ENCODE peak calls at places on chromosomes 13 and 19, in eight cellular contexts. D is gastrocnemius medialis, E is neuronal stem cell, M is uterus, A is GM12864, X is cardiac muscle cell, G is stomach, T is esophagus muscularis mucosa. C is an unnamed sample.

GRCh38 chr13:73399347-73400216 is 340.8 kb downstream of the KLF5 start:
- DNase-seq in D (no peak), E (no peak), M (no peak), A (no peak), X (no peak), G (peak; percentile 68), T (no peak), C (peak; percentile 87)

GRCh38 chr19:5032101-5032967 is 63.4 kb downstream of the KDM4B start:
- DNase-seq in D (no peak), E (no peak), M (no peak), A (no peak), X (no peak), G (no peak), T (no peak), C (no peak)

GRCh38 chr13:51895906-51896888 is 34.4 kb downstream of the CCDC70 start:
- DNase-seq in D (no peak), E (peak; percentile 26), M (no peak), A (peak; percentile 8), X (peak; percentile 77), G (peak; percentile 67), T (no peak), C (peak; percentile 57)

GRCh38 chr13:94192576-94192975 is 286.9 kb downstream of the DCT start:
- DNase-seq in D (no peak), E (peak; percentile 29), M (no peak), A (no peak), X (peak; percentile 42), G (no peak), T (no peak), C (peak; percentile 46)

GRCh38 chr13:47628666-47629065 is 372.4 kb downstream of the SUCLA2 start:
- DNase-seq in D (no peak), E (no peak), M (no peak), A (no peak), X (no peak), G (no peak), T (no peak), C (no peak)

GRCh38 chr19:30371157-30371845 is 883 bp upstream of the ZNF536 start:
- DNase-seq in D (no peak), E (no peak), M (no peak), A (no peak), X (no peak), G (peak; percentile 3), T (no peak), C (no peak)

GRCh38 chr13:66139701-66140100 is 1090.4 kb downstream of the PCDH9 start:
- DNase-seq in D (no peak), E (no peak), M (no peak), A (no peak), X (no peak), G (no peak), T (no peak), C (no peak)

GRCh38 chr13:41354416-41354815 is 43.3 kb downstream of the NAA16 start:
- DNase-seq in D (no peak), E (no peak), M (no peak), A (no peak), X (no peak), G (no peak), T (no peak), C (no peak)

GRCh38 chr19:55590621-55591020 is 8.7 kb downstream of the FIZ1 start:
- DNase-seq in D (no peak), E (no peak), M (no peak), A (no peak), X (peak; percentile 9), G (no peak), T (no peak), C (peak; percentile 51)

GRCh38 chr19:46180701-46181385 is 32.8 kb downstream of the IGFL2 start:
- DNase-seq in D (no peak), E (no peak), M (no peak), A (no peak), X (no peak), G (no peak), T (no peak), C (peak; percentile 49)
- H3K4me3 ChIP-seq in D (no peak overlapping the region), E (no peak overlapping the region), M (no peak overlapping the region), A (no peak overlapping the region), X (no peak overlapping the region), G (no peak overlapping the region), T (no peak overlapping the region), C (no peak overlapping the region)

DNA sequence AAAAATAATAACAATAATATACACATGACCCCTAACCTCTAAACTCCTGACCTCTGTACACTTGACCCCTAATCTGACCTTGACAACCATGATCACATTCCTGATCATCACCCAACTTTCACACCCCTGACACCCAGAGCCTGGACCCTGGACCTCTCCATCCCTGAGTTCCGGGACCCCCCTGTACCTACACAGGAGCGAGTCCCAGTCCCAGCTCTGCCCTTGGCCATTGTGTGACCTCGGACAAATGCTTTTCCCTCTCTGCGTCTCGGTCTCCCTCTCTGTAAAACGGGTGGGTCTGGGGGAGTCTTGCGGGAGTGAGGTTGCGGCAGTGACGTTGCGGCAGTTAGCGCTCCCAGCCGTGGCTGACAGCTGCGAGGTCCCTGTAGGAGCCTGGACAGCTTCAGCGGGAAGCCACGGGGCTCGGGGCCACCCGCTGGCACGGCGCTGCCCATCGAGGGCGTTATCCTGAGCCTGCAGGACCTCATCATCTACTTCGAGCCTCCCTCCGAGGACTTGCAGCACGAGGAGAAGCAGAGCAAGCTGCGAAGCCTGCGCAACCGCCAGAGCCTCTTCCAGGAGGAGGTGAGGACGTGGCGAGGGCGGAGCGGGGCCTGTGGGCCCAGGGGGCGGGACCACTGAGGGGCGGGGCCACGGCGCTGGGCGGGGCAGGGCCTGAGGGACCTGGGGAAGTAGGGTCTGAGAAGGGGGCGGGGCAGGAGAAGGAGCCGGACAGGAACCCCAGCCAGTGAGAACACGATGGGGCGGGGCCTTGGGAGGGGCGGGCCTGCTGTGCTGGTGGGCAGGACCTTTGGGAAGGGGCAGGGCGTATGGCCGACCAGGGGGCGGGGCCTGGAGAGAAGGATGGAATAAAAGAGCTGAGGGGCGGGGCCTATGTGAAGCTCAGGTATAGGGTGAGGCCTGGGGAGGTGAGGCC is 19.2 kb downstream of the RYR1 start:
- DNase-seq in D (peak; percentile 87), E (no peak), M (no peak), A (no peak), X (no peak), G (no peak), T (no peak), C (peak; percentile 21)
- H3K4me3 ChIP-seq in D (no peak overlapping the region), E (no peak overlapping the region), M (no peak overlapping the region), A (no peak overlapping the region), X (no peak overlapping the region), G (no peak overlapping the region), T (no peak overlapping the region), C (no peak overlapping the region)

GRCh38 chr19:2050349-2050990 is 574 bp downstream of the MKNK2 start:
- DNase-seq in D (peak; percentile 17), E (no peak), M (no peak), A (no peak), X (no peak), G (no peak), T (no peak), C (no peak)
- H3K4me3 ChIP-seq in D (peak overlapping the region; percentile 82), E (peak overlapping the region; percentile 98), M (peak overlapping the region; percentile 96), A (peak overlapping the region; percentile 97), X (peak overlapping the region; percentile 89), G (peak overlapping the region; percentile 98), T (peak overlapping the region; percentile 87), C (peak overlapping the region; percentile 99)

DNA sequence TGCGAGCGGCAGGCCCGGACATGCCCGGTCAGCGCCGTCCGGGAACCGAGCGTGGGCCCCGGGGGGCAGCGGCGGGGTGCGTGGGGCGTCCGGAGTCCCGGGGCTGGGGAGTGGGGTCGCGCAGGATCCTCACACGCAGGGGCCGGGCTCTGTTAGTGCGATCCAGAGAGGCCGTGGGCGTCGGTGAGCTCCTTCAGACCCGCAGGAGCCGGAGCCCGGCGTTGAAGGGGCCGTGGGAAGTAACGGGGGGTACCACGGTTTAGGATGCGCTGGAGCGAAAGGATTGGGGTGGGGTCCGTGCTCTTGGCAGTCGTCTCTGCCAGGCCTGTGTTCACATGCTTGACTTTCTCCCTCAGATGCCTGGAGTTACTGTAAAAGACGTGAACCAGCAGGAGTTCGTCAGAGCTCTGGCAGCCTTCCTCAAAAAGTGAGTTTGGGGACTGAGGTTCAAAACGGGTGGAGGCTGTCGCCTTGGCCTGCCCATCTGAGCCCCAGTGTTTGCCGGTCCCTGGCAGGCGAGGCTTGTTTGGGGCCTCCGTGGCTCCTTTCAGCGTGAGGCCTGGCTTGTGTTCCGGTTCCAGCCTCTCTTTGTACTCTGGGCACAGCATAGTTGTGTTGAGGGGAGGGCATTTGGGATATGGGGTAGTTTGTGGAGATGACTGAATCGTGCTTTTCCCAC is 503 bp downstream of the RPS19 start:
- DNase-seq in D (no peak), E (no peak), M (no peak), A (no peak), X (peak; percentile 31), G (no peak), T (no peak), C (no peak)
- H3K4me3 ChIP-seq in D (peak overlapping the region; percentile 93), E (peak overlapping the region; percentile 95), M (peak overlapping the region; percentile 77), A (peak overlapping the region; percentile 68), X (peak overlapping the region; percentile 76), G (peak overlapping the region; percentile 78), T (peak overlapping the region; percentile 89), C (peak overlapping the region; percentile 80)

DNA sequence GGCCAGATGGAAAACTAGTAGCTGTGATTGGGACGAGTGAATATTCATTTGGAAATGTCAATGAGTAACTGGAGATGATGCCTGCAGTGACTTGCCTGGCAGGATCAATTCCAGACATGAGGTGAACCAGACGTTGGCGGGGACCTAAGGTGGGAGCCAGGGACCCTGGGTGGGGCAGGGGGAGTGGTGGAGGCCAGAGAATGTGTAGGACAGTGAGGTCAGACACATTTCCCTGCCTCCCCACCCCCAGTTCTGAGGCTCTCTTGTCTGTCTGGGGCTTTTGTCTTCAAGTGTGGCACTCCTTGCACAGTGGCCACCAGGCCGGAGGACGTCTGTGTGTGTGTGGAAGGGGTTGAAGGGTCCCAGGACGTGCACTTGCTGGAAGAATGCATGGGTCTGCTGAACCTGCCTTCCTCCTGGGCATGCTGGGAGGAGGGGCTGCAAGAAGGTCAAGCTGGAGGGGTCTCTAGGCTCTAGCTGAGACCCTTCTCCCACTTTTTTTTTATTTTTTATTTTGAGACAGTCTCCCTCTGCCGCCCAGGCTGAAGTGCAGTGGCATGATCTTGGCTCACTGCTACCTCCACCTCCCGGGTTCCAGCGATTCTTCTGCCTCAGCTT is 51.6 kb downstream of the CHST8 start:
- DNase-seq in D (no peak), E (no peak), M (no peak), A (no peak), X (no peak), G (peak; percentile 11), T (no peak), C (no peak)
- H3K4me3 ChIP-seq in D (no peak overlapping the region), E (peak overlapping the region; percentile 32), M (no peak overlapping the region), A (no peak overlapping the region), X (no peak overlapping the region), G (no peak overlapping the region), T (no peak overlapping the region), C (no peak overlapping the region)

GRCh38 chr13:110420626-110421025 is 113.5 kb downstream of the COL4A2 start:
- DNase-seq in D (no peak), E (no peak), M (no peak), A (no peak), X (no peak), G (no peak), T (no peak), C (no peak)
- H3K4me3 ChIP-seq in D (no peak overlapping the region), E (no peak overlapping the region), M (no peak overlapping the region), A (no peak overlapping the region), X (no peak overlapping the region), G (no peak overlapping the region), T (no peak overlapping the region), C (no peak overlapping the region)

GRCh38 chr19:589693-590395 is at the start of gene HCN2:
- DNase-seq in D (no peak), E (no peak), M (no peak), A (no peak), X (no peak), G (no peak), T (no peak), C (no peak)
- H3K4me3 ChIP-seq in D (no peak within 1 kb of the TSS), E (no peak within 1 kb of the TSS), M (no peak within 1 kb of the TSS), A (no peak within 1 kb of the TSS), X (peak within 1 kb of the TSS; percentile 33), G (peak within 1 kb of the TSS; percentile 26), T (peak within 1 kb of the TSS; percentile 30), C (peak within 1 kb of the TSS; percentile 48)

C was measured in small intestine.